ENCODE peak calls at places on chromosome 11, in eight cellular contexts. D, L, I, P, J, K, C and Q are unnamed samples.

GRCh38 chr11:33536178-33536577 is 164.4 kb downstream of the C11orf91 start:
- DNase-seq in D (no peak), L (no peak), I (no peak), P (no peak), J (no peak), K (no peak), C (no peak), Q (no peak)

GRCh38 chr11:8689726-8690255 is 7.2 kb downstream of the RPL27A start:
- DNase-seq in D (no peak), L (no peak), I (no peak), P (no peak), J (no peak), K (no peak), C (no peak), Q (no peak)

GRCh38 chr11:16605440-16605970 is 132.9 kb upstream of the C11orf58 start:
- DNase-seq in D (peak; percentile 56), L (peak; percentile 44), I (no peak), P (no peak), J (peak; percentile 38), K (peak; percentile 13), C (no peak), Q (peak; percentile 42)

GRCh38 chr11:30192620-30193019 is 38.2 kb upstream of the FSHB start:
- DNase-seq in D (no peak), L (no peak), I (no peak), P (no peak), J (no peak), K (no peak), C (no peak), Q (no peak)

GRCh38 chr11:119916568-119916967 is 187.6 kb upstream of the NECTIN1 start:
- DNase-seq in D (no peak), L (no peak), I (no peak), P (no peak), J (no peak), K (no peak), C (no peak), Q (no peak)

GRCh38 chr11:15816996-15817395 is 539.4 kb downstream of the SOX6 start:
- DNase-seq in D (no peak), L (no peak), I (no peak), P (no peak), J (no peak), K (no peak), C (peak; percentile 84), Q (no peak)

GRCh38 chr11:22774716-22775115 is 54.9 kb downstream of the SVIP start:
- DNase-seq in D (no peak), L (no peak), I (peak; percentile 32), P (no peak), J (no peak), K (no peak), C (no peak), Q (no peak)

GRCh38 chr11:26188559-26188958 is 143.4 kb upstream of the ANO3 start:
- DNase-seq in D (no peak), L (no peak), I (no peak), P (no peak), J (no peak), K (no peak), C (peak; percentile 55), Q (peak; percentile 37)

GRCh38 chr11:109096266-109096665 is 325.7 kb upstream of the C11orf87 start:
- DNase-seq in D (no peak), L (no peak), I (no peak), P (no peak), J (no peak), K (no peak), C (no peak), Q (peak; percentile 7)

GRCh38 chr11:8005556-8005955 is 18.4 kb downstream of the EIF3F start:
- DNase-seq in D (no peak), L (no peak), I (no peak), P (no peak), J (no peak), K (no peak), C (no peak), Q (no peak)

GRCh38 chr11:128719556-128719824 is 25.6 kb downstream of the FLI1 start:
- DNase-seq in D (no peak), L (no peak), I (no peak), P (no peak), J (no peak), K (no peak), C (no peak), Q (no peak)

GRCh38 chr11:92276773-92277172 is 52.2 kb downstream of the FAT3 start:
- DNase-seq in D (no peak), L (no peak), I (no peak), P (no peak), J (no peak), K (no peak), C (peak; percentile 70), Q (peak; percentile 22)

GRCh38 chr11:14902650-14903350 is 10.8 kb upstream of the CYP2R1 start:
- DNase-seq in D (no peak), L (no peak), I (peak; percentile 15), P (no peak), J (no peak), K (no peak), C (peak; percentile 83), Q (peak; percentile 87)

GRCh38 chr11:63573881-63574855 is 11.0 kb upstream of the PLAAT2 start:
- DNase-seq in D (peak; percentile 34), L (peak; percentile 56), I (peak; percentile 80), P (peak; percentile 25), J (peak; percentile 84), K (peak; percentile 67), C (peak; percentile 77), Q (no peak)

GRCh38 chr11:57429946-57430345 is 3.0 kb upstream of the SLC43A3 start:
- DNase-seq in D (no peak), L (no peak), I (no peak), P (no peak), J (no peak), K (no peak), C (no peak), Q (no peak)

GRCh38 chr11:101226617-101227016 is 97.0 kb upstream of the PGR start:
- DNase-seq in D (no peak), L (no peak), I (no peak), P (no peak), J (no peak), K (no peak), C (no peak), Q (no peak)

GRCh38 chr11:57771365-57771764 is 9.8 kb downstream of the CTNND1 start:
- DNase-seq in D (no peak), L (no peak), I (no peak), P (no peak), J (no peak), K (no peak), C (no peak), Q (no peak)

GRCh38 chr11:71913716-71914115 is 14.7 kb downstream of the XNDC1N start:
- DNase-seq in D (no peak), L (no peak), I (no peak), P (no peak), J (no peak), K (no peak), C (no peak), Q (no peak)

GRCh38 chr11:35918716-35919115 is 25.1 kb upstream of the LDLRAD3 start:
- DNase-seq in D (no peak), L (no peak), I (no peak), P (no peak), J (no peak), K (no peak), C (no peak), Q (no peak)
- H3K4me3 ChIP-seq in D (no peak overlapping the region), L (no peak overlapping the region), I (no peak overlapping the region), P (no peak overlapping the region), J (no peak overlapping the region), K (no peak overlapping the region), C (no peak overlapping the region), Q (no peak overlapping the region)

DNA sequence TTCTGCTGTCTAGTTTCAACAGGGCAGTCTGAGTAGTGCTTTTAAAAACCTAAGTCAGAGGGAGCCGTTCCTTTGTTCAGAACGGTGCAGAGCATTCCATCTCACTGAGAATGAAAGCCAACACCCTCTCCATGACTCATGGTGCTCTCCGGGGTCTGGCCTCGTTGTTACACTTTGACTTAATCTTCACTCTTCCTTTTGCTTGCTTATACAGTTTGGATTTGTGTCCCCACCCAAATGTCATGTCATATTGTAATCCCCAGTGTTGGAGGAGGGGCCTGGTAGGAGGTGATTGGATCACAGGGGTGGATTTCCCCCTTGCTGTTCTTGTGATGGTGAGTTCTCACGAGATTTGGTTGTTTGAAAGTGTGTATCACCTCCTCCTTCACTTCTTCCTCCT is 292.2 kb downstream of the ST3GAL4 start:
- DNase-seq in D (no peak), L (no peak), I (no peak), P (no peak), J (no peak), K (no peak), C (peak; percentile 75), Q (peak; percentile 80)
- TF ChIP-seq CTCF in D (no peak), L (no peak), I (no peak), P (no peak), J (no peak), K (no peak), C (no peak), Q (no peak)

GRCh38 chr11:123406441-123407123 is 23.5 kb upstream of the GRAMD1B start:
- DNase-seq in D (no peak), L (no peak), I (peak; percentile 51), P (no peak), J (no peak), K (no peak), C (no peak), Q (no peak)
- H3K4me3 ChIP-seq in D (peak overlapping the region; percentile 10), L (no peak overlapping the region), I (peak overlapping the region; percentile 46), P (no peak overlapping the region), J (no peak overlapping the region), K (no peak overlapping the region), C (no peak overlapping the region), Q (no peak overlapping the region)

DNA sequence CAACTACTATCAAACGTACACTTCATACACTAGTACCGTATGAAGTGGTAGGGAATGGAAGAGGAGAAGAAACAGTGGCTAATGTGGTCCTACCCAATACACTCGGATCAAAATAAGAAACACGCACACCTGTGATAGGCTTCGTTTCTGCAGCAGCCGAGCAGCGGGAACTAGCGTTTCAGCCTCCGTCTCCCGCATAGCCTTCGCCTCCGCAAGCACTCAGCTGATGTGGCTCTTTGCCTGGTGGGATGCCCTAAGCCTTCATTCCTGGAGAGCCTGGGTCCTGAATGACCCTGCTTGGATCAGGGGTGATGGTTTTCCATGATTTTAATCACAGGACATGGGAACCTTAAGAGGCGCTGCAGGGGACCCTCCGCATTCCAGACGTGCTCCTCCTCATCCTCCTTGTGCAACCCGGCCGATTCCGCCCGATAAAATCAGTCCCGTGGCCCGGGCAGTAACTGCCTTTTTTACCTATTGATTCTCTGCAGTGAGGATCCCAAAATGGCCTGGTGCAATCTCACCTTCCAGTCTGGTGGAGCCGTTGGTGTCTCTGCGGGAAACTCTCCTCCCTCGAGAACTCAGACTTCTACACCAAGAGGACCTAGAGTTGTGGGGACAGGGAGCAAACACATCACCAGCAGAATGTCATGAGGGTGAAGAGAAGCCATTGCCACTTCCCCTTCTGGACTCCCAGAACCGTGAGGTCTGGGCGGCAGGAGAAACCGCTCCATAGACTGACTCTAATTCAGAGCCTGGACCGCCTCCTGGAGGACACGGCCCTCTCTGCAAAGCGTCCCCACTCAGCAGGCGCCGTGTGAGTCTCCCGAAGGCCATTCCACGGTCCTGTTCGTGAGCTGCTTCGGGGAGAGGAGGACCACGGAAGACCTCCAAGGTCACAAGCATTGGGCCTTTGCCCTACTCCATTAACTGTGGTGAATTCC is 8.1 kb downstream of the C11orf21 start:
- DNase-seq in D (no peak), L (peak; percentile 28), I (no peak), P (no peak), J (no peak), K (no peak), C (no peak), Q (no peak)
- TF ChIP-seq CTCF in D (no peak), L (no peak), I (no peak), P (no peak), J (no peak), K (no peak), C (no peak), Q (no peak)

GRCh38 chr11:65786786-65787636 is at the start of gene OVOL1:
- DNase-seq in D (no peak), L (no peak), I (no peak), P (no peak), J (peak; percentile 92), K (no peak), C (no peak), Q (peak; percentile 86)
- H3K4me3 ChIP-seq in D (peak within 1 kb of the TSS; percentile 20), L (peak within 1 kb of the TSS; percentile 29), I (no peak within 1 kb of the TSS), P (peak within 1 kb of the TSS; percentile 39), J (peak within 1 kb of the TSS; percentile 61), K (peak within 1 kb of the TSS; percentile 14), C (no peak within 1 kb of the TSS), Q (peak within 1 kb of the TSS; percentile 57)